ENCODE peak calls at places on chromosomes 12 and 14, in five cellular contexts. One of them, this sample, is unnamed.

GRCh38 chr12:49872381-49872780 is 29.5 kb upstream of the BCDIN3D start:
- DNase-seq in amniotic stem cell: no peak
- DNase-seq in Daoy: no peak
- DNase-seq in pancreas: no peak
- DNase-seq in activated CD4-positive, alpha-beta T cell treated with anti-CD3 and anti-CD28 coated beads, Interleukin-2, amount 10 ng/mL, durations not matched to agents 7 days and 5 days: no peak
- DNase-seq in this sample: no peak

GRCh38 chr12:46557539-46558373 is 185.2 kb upstream of the SLC38A2 start:
- DNase-seq in amniotic stem cell: no peak
- DNase-seq in activated CD4-positive, alpha-beta T cell treated with anti-CD3 and anti-CD28 coated beads, Interleukin-2, amount 10 ng/mL, durations not matched to agents 7 days and 5 days: no peak
- DNase-seq in pancreas: no peak
- DNase-seq in Daoy: peak; percentile 34
- DNase-seq in this sample: no peak

GRCh38 chr12:12720637-12721250 is 3.6 kb downstream of the CDKN1B start:
- DNase-seq in Daoy: no peak
- DNase-seq in pancreas: no peak
- DNase-seq in amniotic stem cell: no peak
- DNase-seq in activated CD4-positive, alpha-beta T cell treated with anti-CD3 and anti-CD28 coated beads, Interleukin-2, amount 10 ng/mL, durations not matched to agents 7 days and 5 days: peak; percentile 27
- DNase-seq in this sample: no peak

GRCh38 chr14:35669782-35670181 is 135.8 kb downstream of the INSM2 start:
- DNase-seq in amniotic stem cell: peak; percentile 14
- DNase-seq in Daoy: peak; percentile 3
- DNase-seq in activated CD4-positive, alpha-beta T cell treated with anti-CD3 and anti-CD28 coated beads, Interleukin-2, amount 10 ng/mL, durations not matched to agents 7 days and 5 days: no peak
- DNase-seq in pancreas: no peak
- DNase-seq in this sample: no peak

GRCh38 chr14:104557766-104558165 is 21.8 kb upstream of the C14orf180 start:
- DNase-seq in pancreas: no peak
- DNase-seq in activated CD4-positive, alpha-beta T cell treated with anti-CD3 and anti-CD28 coated beads, Interleukin-2, amount 10 ng/mL, durations not matched to agents 7 days and 5 days: no peak
- DNase-seq in Daoy: no peak
- DNase-seq in amniotic stem cell: no peak
- DNase-seq in this sample: no peak

GRCh38 chr12:5227722-5228274 is 184.1 kb downstream of the KCNA5 start:
- DNase-seq in amniotic stem cell: no peak
- DNase-seq in activated CD4-positive, alpha-beta T cell treated with anti-CD3 and anti-CD28 coated beads, Interleukin-2, amount 10 ng/mL, durations not matched to agents 7 days and 5 days: no peak
- DNase-seq in Daoy: no peak
- DNase-seq in pancreas: no peak
- DNase-seq in this sample: no peak

GRCh38 chr12:75020068-75020557 is 189.5 kb downstream of the KCNC2 start:
- DNase-seq in Daoy: no peak
- DNase-seq in amniotic stem cell: no peak
- DNase-seq in activated CD4-positive, alpha-beta T cell treated with anti-CD3 and anti-CD28 coated beads, Interleukin-2, amount 10 ng/mL, durations not matched to agents 7 days and 5 days: no peak
- DNase-seq in pancreas: no peak
- DNase-seq in this sample: no peak

GRCh38 chr14:90053044-90053443 is 8.8 kb upstream of the KCNK13 start:
- DNase-seq in pancreas: no peak
- DNase-seq in amniotic stem cell: no peak
- DNase-seq in Daoy: no peak
- DNase-seq in activated CD4-positive, alpha-beta T cell treated with anti-CD3 and anti-CD28 coated beads, Interleukin-2, amount 10 ng/mL, durations not matched to agents 7 days and 5 days: no peak
- DNase-seq in this sample: no peak

GRCh38 chr12:123912415-123913385 is 59.9 kb downstream of the CCDC92 start:
- DNase-seq in pancreas: no peak
- DNase-seq in amniotic stem cell: no peak
- DNase-seq in Daoy: no peak
- DNase-seq in activated CD4-positive, alpha-beta T cell treated with anti-CD3 and anti-CD28 coated beads, Interleukin-2, amount 10 ng/mL, durations not matched to agents 7 days and 5 days: no peak
- DNase-seq in this sample: no peak

GRCh38 chr14:81582420-81582819 is 48.8 kb upstream of the SEL1L start:
- DNase-seq in Daoy: no peak
- DNase-seq in activated CD4-positive, alpha-beta T cell treated with anti-CD3 and anti-CD28 coated beads, Interleukin-2, amount 10 ng/mL, durations not matched to agents 7 days and 5 days: no peak
- DNase-seq in amniotic stem cell: no peak
- DNase-seq in pancreas: no peak
- DNase-seq in this sample: no peak

GRCh38 chr12:131511391-131511802 is 199.5 kb upstream of the SFSWAP start:
- DNase-seq in pancreas: no peak
- DNase-seq in amniotic stem cell: no peak
- DNase-seq in activated CD4-positive, alpha-beta T cell treated with anti-CD3 and anti-CD28 coated beads, Interleukin-2, amount 10 ng/mL, durations not matched to agents 7 days and 5 days: peak; percentile 57
- DNase-seq in Daoy: peak; percentile 91
- DNase-seq in this sample: no peak

GRCh38 chr14:65208548-65208947 is 106.2 kb upstream of the MAX start:
- DNase-seq in pancreas: no peak
- DNase-seq in Daoy: no peak
- DNase-seq in activated CD4-positive, alpha-beta T cell treated with anti-CD3 and anti-CD28 coated beads, Interleukin-2, amount 10 ng/mL, durations not matched to agents 7 days and 5 days: no peak
- DNase-seq in amniotic stem cell: no peak
- DNase-seq in this sample: no peak

GRCh38 chr12:6336859-6337744 is 4.8 kb downstream of the TNFRSF1A start:
- DNase-seq in Daoy: peak; percentile 46
- DNase-seq in pancreas: no peak
- DNase-seq in activated CD4-positive, alpha-beta T cell treated with anti-CD3 and anti-CD28 coated beads, Interleukin-2, amount 10 ng/mL, durations not matched to agents 7 days and 5 days: peak; percentile 73
- DNase-seq in amniotic stem cell: no peak
- DNase-seq in this sample: no peak

GRCh38 chr14:69091695-69092094 is 61.2 kb downstream of the DCAF5 start:
- DNase-seq in Daoy: no peak
- DNase-seq in activated CD4-positive, alpha-beta T cell treated with anti-CD3 and anti-CD28 coated beads, Interleukin-2, amount 10 ng/mL, durations not matched to agents 7 days and 5 days: no peak
- DNase-seq in amniotic stem cell: no peak
- DNase-seq in pancreas: no peak
- DNase-seq in this sample: no peak

GRCh38 chr12:13339538-13339937 is 143.0 kb downstream of the EMP1 start:
- DNase-seq in pancreas: no peak
- DNase-seq in amniotic stem cell: no peak
- DNase-seq in Daoy: peak; percentile 54
- DNase-seq in activated CD4-positive, alpha-beta T cell treated with anti-CD3 and anti-CD28 coated beads, Interleukin-2, amount 10 ng/mL, durations not matched to agents 7 days and 5 days: no peak
- DNase-seq in this sample: no peak

GRCh38 chr14:21093769-21094681 is 4.4 kb downstream of the ZNF219 start:
- DNase-seq in activated CD4-positive, alpha-beta T cell treated with anti-CD3 and anti-CD28 coated beads, Interleukin-2, amount 10 ng/mL, durations not matched to agents 7 days and 5 days: no peak
- DNase-seq in amniotic stem cell: no peak
- DNase-seq in pancreas: no peak
- DNase-seq in Daoy: no peak
- DNase-seq in this sample: no peak

GRCh38 chr14:47917344-47917954 is 242.0 kb upstream of the MDGA2 start:
- DNase-seq in activated CD4-positive, alpha-beta T cell treated with anti-CD3 and anti-CD28 coated beads, Interleukin-2, amount 10 ng/mL, durations not matched to agents 7 days and 5 days: no peak
- DNase-seq in pancreas: no peak
- DNase-seq in Daoy: peak; percentile 17
- DNase-seq in amniotic stem cell: no peak
- DNase-seq in this sample: no peak

GRCh38 chr12:48988030-48988649 is 10.0 kb downstream of the WNT1 start:
- DNase-seq in activated CD4-positive, alpha-beta T cell treated with anti-CD3 and anti-CD28 coated beads, Interleukin-2, amount 10 ng/mL, durations not matched to agents 7 days and 5 days: peak; percentile 76
- DNase-seq in Daoy: no peak
- DNase-seq in pancreas: no peak
- DNase-seq in amniotic stem cell: no peak
- DNase-seq in this sample: peak; percentile 61

GRCh38 chr14:69637503-69638030 is 26.2 kb downstream of the SUSD6 start:
- DNase-seq in Daoy: no peak
- DNase-seq in activated CD4-positive, alpha-beta T cell treated with anti-CD3 and anti-CD28 coated beads, Interleukin-2, amount 10 ng/mL, durations not matched to agents 7 days and 5 days: no peak
- DNase-seq in pancreas: no peak
- DNase-seq in amniotic stem cell: no peak
- DNase-seq in this sample: no peak

GRCh38 chr14:101944451-101944850 is 19.9 kb upstream of the DYNC1H1 start:
- DNase-seq in pancreas: no peak
- DNase-seq in Daoy: no peak
- DNase-seq in amniotic stem cell: no peak
- DNase-seq in activated CD4-positive, alpha-beta T cell treated with anti-CD3 and anti-CD28 coated beads, Interleukin-2, amount 10 ng/mL, durations not matched to agents 7 days and 5 days: no peak
- DNase-seq in this sample: no peak

GRCh38 chr14:54600685-54601084 is 33.8 kb downstream of the SAMD4A start:
- DNase-seq in Daoy: no peak
- DNase-seq in activated CD4-positive, alpha-beta T cell treated with anti-CD3 and anti-CD28 coated beads, Interleukin-2, amount 10 ng/mL, durations not matched to agents 7 days and 5 days: no peak
- DNase-seq in pancreas: no peak
- DNase-seq in amniotic stem cell: peak; percentile 77
- DNase-seq in this sample: no peak

GRCh38 chr12:58034311-58034710 is 92.9 kb downstream of the ATP23 start:
- DNase-seq in Daoy: no peak
- DNase-seq in pancreas: no peak
- DNase-seq in amniotic stem cell: no peak
- DNase-seq in activated CD4-positive, alpha-beta T cell treated with anti-CD3 and anti-CD28 coated beads, Interleukin-2, amount 10 ng/mL, durations not matched to agents 7 days and 5 days: no peak
- DNase-seq in this sample: no peak

GRCh38 chr12:103852498-103852992 is 11.5 kb upstream of the NT5DC3 start:
- DNase-seq in pancreas: no peak
- DNase-seq in amniotic stem cell: no peak
- DNase-seq in Daoy: peak; percentile 43
- DNase-seq in activated CD4-positive, alpha-beta T cell treated with anti-CD3 and anti-CD28 coated beads, Interleukin-2, amount 10 ng/mL, durations not matched to agents 7 days and 5 days: no peak
- DNase-seq in this sample: no peak

GRCh38 chr12:3083949-3084348 is 6.8 kb downstream of the TSPAN9 start:
- DNase-seq in activated CD4-positive, alpha-beta T cell treated with anti-CD3 and anti-CD28 coated beads, Interleukin-2, amount 10 ng/mL, durations not matched to agents 7 days and 5 days: no peak
- DNase-seq in Daoy: no peak
- DNase-seq in pancreas: no peak
- DNase-seq in amniotic stem cell: no peak
- DNase-seq in this sample: no peak

GRCh38 chr12:87491089-87491488 is 538.1 kb downstream of the C12orf50 start:
- DNase-seq in amniotic stem cell: no peak
- DNase-seq in activated CD4-positive, alpha-beta T cell treated with anti-CD3 and anti-CD28 coated beads, Interleukin-2, amount 10 ng/mL, durations not matched to agents 7 days and 5 days: no peak
- DNase-seq in Daoy: no peak
- DNase-seq in pancreas: no peak
- DNase-seq in this sample: no peak

GRCh38 chr14:24794906-24795305 is 160.9 kb upstream of the GZMB start:
- DNase-seq in Daoy: no peak
- DNase-seq in amniotic stem cell: no peak
- DNase-seq in activated CD4-positive, alpha-beta T cell treated with anti-CD3 and anti-CD28 coated beads, Interleukin-2, amount 10 ng/mL, durations not matched to agents 7 days and 5 days: no peak
- DNase-seq in pancreas: no peak
- DNase-seq in this sample: no peak

GRCh38 chr12:119307747-119308146 is 26.8 kb upstream of the CCDC60 start:
- DNase-seq in pancreas: no peak
- DNase-seq in amniotic stem cell: no peak
- DNase-seq in activated CD4-positive, alpha-beta T cell treated with anti-CD3 and anti-CD28 coated beads, Interleukin-2, amount 10 ng/mL, durations not matched to agents 7 days and 5 days: no peak
- DNase-seq in Daoy: no peak
- DNase-seq in this sample: no peak

GRCh38 chr12:3272958-3273357 is 195.8 kb downstream of the TSPAN9 start:
- DNase-seq in pancreas: no peak
- DNase-seq in Daoy: no peak
- DNase-seq in activated CD4-positive, alpha-beta T cell treated with anti-CD3 and anti-CD28 coated beads, Interleukin-2, amount 10 ng/mL, durations not matched to agents 7 days and 5 days: no peak
- DNase-seq in amniotic stem cell: no peak
- DNase-seq in this sample: no peak

GRCh38 chr14:51922624-51923023 is 62.2 kb downstream of the GNG2 start:
- DNase-seq in Daoy: no peak
- DNase-seq in pancreas: no peak
- DNase-seq in activated CD4-positive, alpha-beta T cell treated with anti-CD3 and anti-CD28 coated beads, Interleukin-2, amount 10 ng/mL, durations not matched to agents 7 days and 5 days: no peak
- DNase-seq in amniotic stem cell: no peak
- DNase-seq in this sample: no peak

GRCh38 chr12:94172973-94173372 is 24.6 kb downstream of the PLXNC1 start:
- DNase-seq in Daoy: peak; percentile 83
- DNase-seq in pancreas: peak; percentile 27
- DNase-seq in amniotic stem cell: peak; percentile 81
- DNase-seq in activated CD4-positive, alpha-beta T cell treated with anti-CD3 and anti-CD28 coated beads, Interleukin-2, amount 10 ng/mL, durations not matched to agents 7 days and 5 days: no peak
- DNase-seq in this sample: no peak

GRCh38 chr14:104221636-104222375 is 83.4 kb downstream of the KIF26A start:
- DNase-seq in pancreas: no peak
- DNase-seq in Daoy: no peak
- DNase-seq in activated CD4-positive, alpha-beta T cell treated with anti-CD3 and anti-CD28 coated beads, Interleukin-2, amount 10 ng/mL, durations not matched to agents 7 days and 5 days: no peak
- DNase-seq in amniotic stem cell: no peak
- DNase-seq in this sample: no peak

GRCh38 chr12:50220357-50221061 is 53.3 kb upstream of the CERS5 start:
- DNase-seq in amniotic stem cell: no peak
- DNase-seq in pancreas: no peak
- DNase-seq in Daoy: peak; percentile 66
- DNase-seq in activated CD4-positive, alpha-beta T cell treated with anti-CD3 and anti-CD28 coated beads, Interleukin-2, amount 10 ng/mL, durations not matched to agents 7 days and 5 days: peak; percentile 41
- DNase-seq in this sample: no peak

GRCh38 chr14:95182379-95182778 is 25.1 kb upstream of the DICER1 start:
- DNase-seq in activated CD4-positive, alpha-beta T cell treated with anti-CD3 and anti-CD28 coated beads, Interleukin-2, amount 10 ng/mL, durations not matched to agents 7 days and 5 days: no peak
- DNase-seq in amniotic stem cell: no peak
- DNase-seq in pancreas: no peak
- DNase-seq in Daoy: no peak
- DNase-seq in this sample: no peak

This sample was measured in stimulated activated CD8-positive, alpha-beta memory T cell treated with anti-CD3 and anti-CD28 coated beads, Interleukin-15, amount 100 ng/mL, for 24 hours.